ENCODE peak calls at places on chromosome 11, in ten cellular contexts. One of them, this sample, is unnamed.
A peak's percentile ranks its signal among the peaks of the same experiment; 100 is the strongest.

GRCh38 chr11:32643526-32643925 is 59.9 kb downstream of the EIF3M start:
- DNase-seq in mammary epithelial cell: peak; percentile 74
- DNase-seq in amniotic stem cell: no peak
- DNase-seq in substantia nigra: no peak
- DNase-seq in GM20000: no peak
- DNase-seq in KBM-7: no peak
- DNase-seq in activated T-cell treated with anti-CD3 and anti-CD28 coated beads for 24 hours: no peak
- DNase-seq in stimulated activated CD4-positive, alpha-beta T cell treated with anti-CD3 and anti-CD28 coated beads, Interleukin-12 subunit alpha, Interleukin-12 subunit beta, amount 100 ng/mL, for 48 hours: no peak
- DNase-seq in activated CD8-positive, alpha-beta memory T cell treated with anti-CD3 and anti-CD28 coated beads for 48 hours: no peak
- DNase-seq in left ventricle myocardium superior: no peak
- DNase-seq in this sample: peak; percentile 11

GRCh38 chr11:3642071-3642951 is 519 bp upstream of the ART5 start:
- DNase-seq in mammary epithelial cell: peak; percentile 61
- DNase-seq in amniotic stem cell: peak; percentile 32
- DNase-seq in substantia nigra: no peak
- DNase-seq in GM20000: peak; percentile 70
- DNase-seq in KBM-7: peak; percentile 90
- DNase-seq in activated T-cell treated with anti-CD3 and anti-CD28 coated beads for 24 hours: peak; percentile 38
- DNase-seq in stimulated activated CD4-positive, alpha-beta T cell treated with anti-CD3 and anti-CD28 coated beads, Interleukin-12 subunit alpha, Interleukin-12 subunit beta, amount 100 ng/mL, for 48 hours: peak; percentile 70
- DNase-seq in activated CD8-positive, alpha-beta memory T cell treated with anti-CD3 and anti-CD28 coated beads for 48 hours: peak; percentile 22
- DNase-seq in left ventricle myocardium superior: peak; percentile 93
- DNase-seq in this sample: peak; percentile 10

GRCh38 chr11:298406-299065 is 790 bp downstream of the IFITM5 start:
- DNase-seq in mammary epithelial cell: no peak
- DNase-seq in amniotic stem cell: no peak
- DNase-seq in substantia nigra: no peak
- DNase-seq in GM20000: no peak
- DNase-seq in KBM-7: no peak
- DNase-seq in activated T-cell treated with anti-CD3 and anti-CD28 coated beads for 24 hours: no peak
- DNase-seq in stimulated activated CD4-positive, alpha-beta T cell treated with anti-CD3 and anti-CD28 coated beads, Interleukin-12 subunit alpha, Interleukin-12 subunit beta, amount 100 ng/mL, for 48 hours: no peak
- DNase-seq in activated CD8-positive, alpha-beta memory T cell treated with anti-CD3 and anti-CD28 coated beads for 48 hours: no peak
- DNase-seq in left ventricle myocardium superior: peak; percentile 44
- DNase-seq in this sample: no peak

GRCh38 chr11:117298195-117298594 is 7.0 kb downstream of the BACE1-AS start:
- DNase-seq in mammary epithelial cell: no peak
- DNase-seq in amniotic stem cell: no peak
- DNase-seq in substantia nigra: no peak
- DNase-seq in GM20000: no peak
- DNase-seq in KBM-7: no peak
- DNase-seq in activated T-cell treated with anti-CD3 and anti-CD28 coated beads for 24 hours: no peak
- DNase-seq in stimulated activated CD4-positive, alpha-beta T cell treated with anti-CD3 and anti-CD28 coated beads, Interleukin-12 subunit alpha, Interleukin-12 subunit beta, amount 100 ng/mL, for 48 hours: no peak
- DNase-seq in activated CD8-positive, alpha-beta memory T cell treated with anti-CD3 and anti-CD28 coated beads for 48 hours: no peak
- DNase-seq in left ventricle myocardium superior: no peak
- DNase-seq in this sample: no peak

GRCh38 chr11:81975261-81975900 is 758.3 kb downstream of the FAM181B start:
- DNase-seq in mammary epithelial cell: peak; percentile 12
- DNase-seq in amniotic stem cell: no peak
- DNase-seq in substantia nigra: no peak
- DNase-seq in GM20000: no peak
- DNase-seq in KBM-7: no peak
- DNase-seq in activated T-cell treated with anti-CD3 and anti-CD28 coated beads for 24 hours: no peak
- DNase-seq in stimulated activated CD4-positive, alpha-beta T cell treated with anti-CD3 and anti-CD28 coated beads, Interleukin-12 subunit alpha, Interleukin-12 subunit beta, amount 100 ng/mL, for 48 hours: no peak
- DNase-seq in activated CD8-positive, alpha-beta memory T cell treated with anti-CD3 and anti-CD28 coated beads for 48 hours: no peak
- DNase-seq in left ventricle myocardium superior: no peak
- DNase-seq in this sample: no peak

GRCh38 chr11:43868852-43869567 is 11.6 kb upstream of the ALKBH3 start:
- DNase-seq in mammary epithelial cell: peak; percentile 88
- DNase-seq in amniotic stem cell: no peak
- DNase-seq in substantia nigra: no peak
- DNase-seq in GM20000: peak; percentile 81
- DNase-seq in KBM-7: peak; percentile 95
- DNase-seq in activated T-cell treated with anti-CD3 and anti-CD28 coated beads for 24 hours: peak; percentile 36
- DNase-seq in stimulated activated CD4-positive, alpha-beta T cell treated with anti-CD3 and anti-CD28 coated beads, Interleukin-12 subunit alpha, Interleukin-12 subunit beta, amount 100 ng/mL, for 48 hours: peak; percentile 62
- DNase-seq in activated CD8-positive, alpha-beta memory T cell treated with anti-CD3 and anti-CD28 coated beads for 48 hours: no peak
- DNase-seq in left ventricle myocardium superior: no peak
- DNase-seq in this sample: peak; percentile 65

GRCh38 chr11:61890536-61891330 is 612 bp downstream of the FADS3 start:
- DNase-seq in mammary epithelial cell: peak; percentile 64
- DNase-seq in amniotic stem cell: peak; percentile 57
- DNase-seq in substantia nigra: no peak
- DNase-seq in GM20000: peak; percentile 61
- DNase-seq in KBM-7: peak; percentile 41
- DNase-seq in activated T-cell treated with anti-CD3 and anti-CD28 coated beads for 24 hours: no peak
- DNase-seq in stimulated activated CD4-positive, alpha-beta T cell treated with anti-CD3 and anti-CD28 coated beads, Interleukin-12 subunit alpha, Interleukin-12 subunit beta, amount 100 ng/mL, for 48 hours: no peak
- DNase-seq in activated CD8-positive, alpha-beta memory T cell treated with anti-CD3 and anti-CD28 coated beads for 48 hours: no peak
- DNase-seq in left ventricle myocardium superior: peak; percentile 66
- DNase-seq in this sample: peak; percentile 27

GRCh38 chr11:96162816-96163499 is 180.0 kb downstream of the MAML2 start:
- DNase-seq in mammary epithelial cell: peak; percentile 29
- DNase-seq in amniotic stem cell: peak; percentile 79
- DNase-seq in substantia nigra: no peak
- DNase-seq in GM20000: no peak
- DNase-seq in KBM-7: no peak
- DNase-seq in activated T-cell treated with anti-CD3 and anti-CD28 coated beads for 24 hours: no peak
- DNase-seq in stimulated activated CD4-positive, alpha-beta T cell treated with anti-CD3 and anti-CD28 coated beads, Interleukin-12 subunit alpha, Interleukin-12 subunit beta, amount 100 ng/mL, for 48 hours: no peak
- DNase-seq in activated CD8-positive, alpha-beta memory T cell treated with anti-CD3 and anti-CD28 coated beads for 48 hours: no peak
- DNase-seq in left ventricle myocardium superior: no peak
- DNase-seq in this sample: no peak

GRCh38 chr11:55949330-55949729 is 13.1 kb upstream of the OR5I1 start:
- DNase-seq in mammary epithelial cell: no peak
- DNase-seq in amniotic stem cell: no peak
- DNase-seq in substantia nigra: no peak
- DNase-seq in GM20000: no peak
- DNase-seq in KBM-7: no peak
- DNase-seq in activated T-cell treated with anti-CD3 and anti-CD28 coated beads for 24 hours: no peak
- DNase-seq in stimulated activated CD4-positive, alpha-beta T cell treated with anti-CD3 and anti-CD28 coated beads, Interleukin-12 subunit alpha, Interleukin-12 subunit beta, amount 100 ng/mL, for 48 hours: no peak
- DNase-seq in activated CD8-positive, alpha-beta memory T cell treated with anti-CD3 and anti-CD28 coated beads for 48 hours: no peak
- DNase-seq in left ventricle myocardium superior: no peak
- DNase-seq in this sample: no peak

GRCh38 chr11:109972181-109972715 is 120.9 kb upstream of the ZC3H12C start:
- DNase-seq in mammary epithelial cell: no peak
- DNase-seq in amniotic stem cell: no peak
- DNase-seq in substantia nigra: peak; percentile 3
- DNase-seq in GM20000: peak; percentile 42
- DNase-seq in KBM-7: peak; percentile 32
- DNase-seq in activated T-cell treated with anti-CD3 and anti-CD28 coated beads for 24 hours: no peak
- DNase-seq in stimulated activated CD4-positive, alpha-beta T cell treated with anti-CD3 and anti-CD28 coated beads, Interleukin-12 subunit alpha, Interleukin-12 subunit beta, amount 100 ng/mL, for 48 hours: no peak
- DNase-seq in activated CD8-positive, alpha-beta memory T cell treated with anti-CD3 and anti-CD28 coated beads for 48 hours: no peak
- DNase-seq in left ventricle myocardium superior: no peak
- DNase-seq in this sample: no peak

GRCh38 chr11:70071996-70072395 is 6.1 kb upstream of the ANO1 start:
- DNase-seq in mammary epithelial cell: no peak
- DNase-seq in amniotic stem cell: no peak
- DNase-seq in substantia nigra: no peak
- DNase-seq in GM20000: no peak
- DNase-seq in KBM-7: no peak
- DNase-seq in activated T-cell treated with anti-CD3 and anti-CD28 coated beads for 24 hours: no peak
- DNase-seq in stimulated activated CD4-positive, alpha-beta T cell treated with anti-CD3 and anti-CD28 coated beads, Interleukin-12 subunit alpha, Interleukin-12 subunit beta, amount 100 ng/mL, for 48 hours: no peak
- DNase-seq in activated CD8-positive, alpha-beta memory T cell treated with anti-CD3 and anti-CD28 coated beads for 48 hours: no peak
- DNase-seq in left ventricle myocardium superior: no peak
- DNase-seq in this sample: no peak

GRCh38 chr11:102846292-102846691 is 2.9 kb upstream of the MMP3 start:
- DNase-seq in mammary epithelial cell: peak; percentile 34
- DNase-seq in amniotic stem cell: no peak
- DNase-seq in substantia nigra: no peak
- DNase-seq in GM20000: no peak
- DNase-seq in KBM-7: no peak
- DNase-seq in activated T-cell treated with anti-CD3 and anti-CD28 coated beads for 24 hours: no peak
- DNase-seq in stimulated activated CD4-positive, alpha-beta T cell treated with anti-CD3 and anti-CD28 coated beads, Interleukin-12 subunit alpha, Interleukin-12 subunit beta, amount 100 ng/mL, for 48 hours: no peak
- DNase-seq in activated CD8-positive, alpha-beta memory T cell treated with anti-CD3 and anti-CD28 coated beads for 48 hours: no peak
- DNase-seq in left ventricle myocardium superior: no peak
- DNase-seq in this sample: no peak